ENCODE peak calls at places on chromosome 20, in eight cellular contexts. A is brain microvascular endothelial cell; D is non-pigmented ciliary epithelial cell; J is lung microvascular endothelial cell; U is NCI-H460; M is keratinocyte; S is NCI-H345; Y is stimulated activated CD4-positive, alpha-beta T cell treated with anti-CD3 and anti-CD28 coated beads, Interleukin-12 subunit alpha, Interleukin-12 subunit beta, amount 100 ng/mL, for 4 hours. L is an unnamed sample.

GRCh38 chr20:48096212-48096875 is 311.1 kb upstream of the SULF2 start:
- DNase-seq in A (no peak), U (no peak), M (no peak), J (no peak), S (no peak), D (no peak), Y (no peak), L (no peak)

GRCh38 chr20:20373046-20373706 is 5.3 kb downstream of the INSM1 start:
- DNase-seq in A (no peak), U (no peak), S (peak), M (peak), D (no peak), Y (no peak), J (no peak), L (peak)

GRCh38 chr20:61762886-61763739 is 302.6 kb downstream of the TAF4 start:
- DNase-seq in J (no peak), A (no peak), Y (no peak), U (no peak), M (no peak), S (no peak), D (no peak), L (no peak)

GRCh38 chr20:19832875-19833274 is 74.8 kb downstream of the RIN2 start:
- DNase-seq in D (no peak), U (no peak), J (no peak), S (no peak), M (no peak), Y (no peak), A (no peak), L (no peak)

GRCh38 chr20:23126281-23127061 is 40.3 kb upstream of the CD93 start:
- DNase-seq in S (no peak), U (no peak), J (no peak), D (no peak), A (no peak), Y (no peak), M (no peak), L (no peak)

GRCh38 chr20:50095476-50096078 is 17.4 kb downstream of the UBE2V1 start:
- DNase-seq in M (no peak), D (no peak), U (no peak), J (no peak), A (no peak), S (no peak), Y (no peak), L (no peak)

GRCh38 chr20:44070139-44070900 is 116.7 kb downstream of the JPH2 start:
- DNase-seq in J (no peak), A (no peak), M (no peak), D (no peak), U (no peak), S (no peak), Y (no peak), L (no peak)

GRCh38 chr20:49552007-49552406 is 15.9 kb downstream of the PTGIS start:
- DNase-seq in Y (no peak), U (no peak), A (no peak), M (no peak), J (no peak), S (no peak), D (no peak), L (no peak)

GRCh38 chr20:37356387-37356786 is 10.4 kb downstream of the SRC start:
- DNase-seq in J (no peak), A (no peak), S (no peak), M (no peak), D (no peak), U (no peak), Y (no peak), L (peak)

GRCh38 chr20:37823276-37823980 is 79.5 kb upstream of the VSTM2L start:
- DNase-seq in J (no peak), S (no peak), U (no peak), A (peak), D (no peak), Y (no peak), M (no peak), L (no peak)

L was measured in GM04504.